ENCODE peak calls at places on chromosomes 12 and 14, in ten cellular contexts. One of them, this sample, is unnamed.

GRCh38 chr12:112523856-112524255 is 105.1 kb downstream of the PTPN11 start:
- DNase-seq in Peyer's patch: no peak
- DNase-seq in natural killer cell: no peak
- DNase-seq in activated CD4-positive, alpha-beta T cell treated with anti-CD3 and anti-CD28 coated beads, Interleukin-2, amount 50 U/mL, for 1 hour: no peak
- DNase-seq in germinal center: no peak
- DNase-seq in progenitor cell of endocrine pancreas: no peak
- DNase-seq in NCI-H748 treated with DMSO at 0.1 percent for 48 hours: no peak
- DNase-seq in psoas muscle: no peak
- DNase-seq in B cell: no peak
- DNase-seq in T-helper 22 cell: no peak
- DNase-seq in this sample: no peak

GRCh38 chr12:65171870-65172269 is 2.5 kb downstream of the LEMD3 start:
- DNase-seq in Peyer's patch: no peak
- DNase-seq in natural killer cell: no peak
- DNase-seq in activated CD4-positive, alpha-beta T cell treated with anti-CD3 and anti-CD28 coated beads, Interleukin-2, amount 50 U/mL, for 1 hour: no peak
- DNase-seq in germinal center: no peak
- DNase-seq in progenitor cell of endocrine pancreas: no peak
- DNase-seq in NCI-H748 treated with DMSO at 0.1 percent for 48 hours: no peak
- DNase-seq in psoas muscle: no peak
- DNase-seq in B cell: no peak
- DNase-seq in T-helper 22 cell: no peak
- DNase-seq in this sample: peak

GRCh38 chr14:31678421-31679249 is 117.4 kb downstream of the NUBPL start:
- DNase-seq in Peyer's patch: no peak
- DNase-seq in natural killer cell: no peak
- DNase-seq in activated CD4-positive, alpha-beta T cell treated with anti-CD3 and anti-CD28 coated beads, Interleukin-2, amount 50 U/mL, for 1 hour: no peak
- DNase-seq in germinal center: no peak
- DNase-seq in progenitor cell of endocrine pancreas: no peak
- DNase-seq in NCI-H748 treated with DMSO at 0.1 percent for 48 hours: no peak
- DNase-seq in psoas muscle: no peak
- DNase-seq in B cell: no peak
- DNase-seq in T-helper 22 cell: no peak
- DNase-seq in this sample: no peak

GRCh38 chr14:93963692-93964091 is 12.7 kb downstream of the ASB2 start:
- DNase-seq in Peyer's patch: no peak
- DNase-seq in natural killer cell: no peak
- DNase-seq in activated CD4-positive, alpha-beta T cell treated with anti-CD3 and anti-CD28 coated beads, Interleukin-2, amount 50 U/mL, for 1 hour: no peak
- DNase-seq in germinal center: no peak
- DNase-seq in progenitor cell of endocrine pancreas: no peak
- DNase-seq in NCI-H748 treated with DMSO at 0.1 percent for 48 hours: no peak
- DNase-seq in psoas muscle: no peak
- DNase-seq in B cell: no peak
- DNase-seq in T-helper 22 cell: no peak
- DNase-seq in this sample: no peak

GRCh38 chr12:116540617-116541152 is 18.5 kb upstream of the MAP1LC3B2 start:
- DNase-seq in Peyer's patch: no peak
- DNase-seq in natural killer cell: no peak
- DNase-seq in activated CD4-positive, alpha-beta T cell treated with anti-CD3 and anti-CD28 coated beads, Interleukin-2, amount 50 U/mL, for 1 hour: no peak
- DNase-seq in germinal center: no peak
- DNase-seq in progenitor cell of endocrine pancreas: no peak
- DNase-seq in NCI-H748 treated with DMSO at 0.1 percent for 48 hours: no peak
- DNase-seq in psoas muscle: no peak
- DNase-seq in B cell: no peak
- DNase-seq in T-helper 22 cell: no peak
- DNase-seq in this sample: no peak

GRCh38 chr12:69578283-69578682 is 7.0 kb upstream of the CCT2 start:
- DNase-seq in Peyer's patch: no peak
- DNase-seq in natural killer cell: no peak
- DNase-seq in activated CD4-positive, alpha-beta T cell treated with anti-CD3 and anti-CD28 coated beads, Interleukin-2, amount 50 U/mL, for 1 hour: no peak
- DNase-seq in germinal center: peak
- DNase-seq in progenitor cell of endocrine pancreas: no peak
- DNase-seq in NCI-H748 treated with DMSO at 0.1 percent for 48 hours: no peak
- DNase-seq in psoas muscle: no peak
- DNase-seq in B cell: no peak
- DNase-seq in T-helper 22 cell: no peak
- DNase-seq in this sample: no peak

GRCh38 chr12:1972856-1973317 is 31.4 kb downstream of the DCP1B start:
- DNase-seq in Peyer's patch: no peak
- DNase-seq in natural killer cell: no peak
- DNase-seq in activated CD4-positive, alpha-beta T cell treated with anti-CD3 and anti-CD28 coated beads, Interleukin-2, amount 50 U/mL, for 1 hour: no peak
- DNase-seq in germinal center: no peak
- DNase-seq in progenitor cell of endocrine pancreas: no peak
- DNase-seq in NCI-H748 treated with DMSO at 0.1 percent for 48 hours: no peak
- DNase-seq in psoas muscle: no peak
- DNase-seq in B cell: no peak
- DNase-seq in T-helper 22 cell: no peak
- DNase-seq in this sample: no peak

GRCh38 chr12:57630891-57631433 is 2.0 kb downstream of the B4GALNT1 start:
- DNase-seq in Peyer's patch: no peak
- DNase-seq in natural killer cell: no peak
- DNase-seq in activated CD4-positive, alpha-beta T cell treated with anti-CD3 and anti-CD28 coated beads, Interleukin-2, amount 50 U/mL, for 1 hour: no peak
- DNase-seq in germinal center: peak
- DNase-seq in progenitor cell of endocrine pancreas: no peak
- DNase-seq in NCI-H748 treated with DMSO at 0.1 percent for 48 hours: no peak
- DNase-seq in psoas muscle: no peak
- DNase-seq in B cell: no peak
- DNase-seq in T-helper 22 cell: no peak
- DNase-seq in this sample: no peak

GRCh38 chr12:65121049-65121955 is at the start of gene WIF1:
- DNase-seq in Peyer's patch: peak
- DNase-seq in natural killer cell: no peak
- DNase-seq in activated CD4-positive, alpha-beta T cell treated with anti-CD3 and anti-CD28 coated beads, Interleukin-2, amount 50 U/mL, for 1 hour: no peak
- DNase-seq in germinal center: peak
- DNase-seq in progenitor cell of endocrine pancreas: peak
- DNase-seq in NCI-H748 treated with DMSO at 0.1 percent for 48 hours: peak
- DNase-seq in psoas muscle: peak
- DNase-seq in B cell: peak
- DNase-seq in T-helper 22 cell: no peak
- DNase-seq in this sample: peak

GRCh38 chr14:72479471-72479931 is 414.4 kb downstream of the DPF3 start:
- DNase-seq in Peyer's patch: no peak
- DNase-seq in natural killer cell: no peak
- DNase-seq in activated CD4-positive, alpha-beta T cell treated with anti-CD3 and anti-CD28 coated beads, Interleukin-2, amount 50 U/mL, for 1 hour: no peak
- DNase-seq in germinal center: no peak
- DNase-seq in progenitor cell of endocrine pancreas: no peak
- DNase-seq in NCI-H748 treated with DMSO at 0.1 percent for 48 hours: peak
- DNase-seq in psoas muscle: no peak
- DNase-seq in B cell: no peak
- DNase-seq in T-helper 22 cell: no peak
- DNase-seq in this sample: no peak

GRCh38 chr14:26276757-26277156 is 321.1 kb downstream of the NOVA1 start:
- DNase-seq in Peyer's patch: no peak
- DNase-seq in natural killer cell: no peak
- DNase-seq in activated CD4-positive, alpha-beta T cell treated with anti-CD3 and anti-CD28 coated beads, Interleukin-2, amount 50 U/mL, for 1 hour: no peak
- DNase-seq in germinal center: no peak
- DNase-seq in progenitor cell of endocrine pancreas: no peak
- DNase-seq in NCI-H748 treated with DMSO at 0.1 percent for 48 hours: peak
- DNase-seq in psoas muscle: no peak
- DNase-seq in B cell: no peak
- DNase-seq in T-helper 22 cell: no peak
- DNase-seq in this sample: peak

GRCh38 chr12:65520658-65521057 is 242.2 kb downstream of the MSRB3 start:
- DNase-seq in Peyer's patch: no peak
- DNase-seq in natural killer cell: no peak
- DNase-seq in activated CD4-positive, alpha-beta T cell treated with anti-CD3 and anti-CD28 coated beads, Interleukin-2, amount 50 U/mL, for 1 hour: no peak
- DNase-seq in germinal center: no peak
- DNase-seq in progenitor cell of endocrine pancreas: no peak
- DNase-seq in NCI-H748 treated with DMSO at 0.1 percent for 48 hours: no peak
- DNase-seq in psoas muscle: no peak
- DNase-seq in B cell: no peak
- DNase-seq in T-helper 22 cell: no peak
- DNase-seq in this sample: no peak

GRCh38 chr14:76812093-76812421 is 625 bp downstream of the ANGEL1 start:
- DNase-seq in Peyer's patch: no peak
- DNase-seq in natural killer cell: no peak
- DNase-seq in activated CD4-positive, alpha-beta T cell treated with anti-CD3 and anti-CD28 coated beads, Interleukin-2, amount 50 U/mL, for 1 hour: no peak
- DNase-seq in germinal center: no peak
- DNase-seq in progenitor cell of endocrine pancreas: no peak
- DNase-seq in NCI-H748 treated with DMSO at 0.1 percent for 48 hours: no peak
- DNase-seq in psoas muscle: no peak
- DNase-seq in B cell: no peak
- DNase-seq in T-helper 22 cell: no peak
- DNase-seq in this sample: peak

GRCh38 chr12:87827638-87828264 is 201.4 kb downstream of the C12orf50 start:
- DNase-seq in Peyer's patch: no peak
- DNase-seq in natural killer cell: no peak
- DNase-seq in activated CD4-positive, alpha-beta T cell treated with anti-CD3 and anti-CD28 coated beads, Interleukin-2, amount 50 U/mL, for 1 hour: no peak
- DNase-seq in germinal center: no peak
- DNase-seq in progenitor cell of endocrine pancreas: no peak
- DNase-seq in NCI-H748 treated with DMSO at 0.1 percent for 48 hours: no peak
- DNase-seq in psoas muscle: no peak
- DNase-seq in B cell: no peak
- DNase-seq in T-helper 22 cell: no peak
- DNase-seq in this sample: peak

GRCh38 chr14:102220031-102220430 is 80.3 kb downstream of the WDR20 start:
- DNase-seq in Peyer's patch: no peak
- DNase-seq in natural killer cell: no peak
- DNase-seq in activated CD4-positive, alpha-beta T cell treated with anti-CD3 and anti-CD28 coated beads, Interleukin-2, amount 50 U/mL, for 1 hour: no peak
- DNase-seq in germinal center: peak
- DNase-seq in progenitor cell of endocrine pancreas: no peak
- DNase-seq in NCI-H748 treated with DMSO at 0.1 percent for 48 hours: no peak
- DNase-seq in psoas muscle: no peak
- DNase-seq in B cell: peak
- DNase-seq in T-helper 22 cell: no peak
- DNase-seq in this sample: no peak

GRCh38 chr14:100826371-100827139 is 637 bp downstream of the MEG3 start:
- DNase-seq in Peyer's patch: no peak
- DNase-seq in natural killer cell: no peak
- DNase-seq in activated CD4-positive, alpha-beta T cell treated with anti-CD3 and anti-CD28 coated beads, Interleukin-2, amount 50 U/mL, for 1 hour: no peak
- DNase-seq in germinal center: no peak
- DNase-seq in progenitor cell of endocrine pancreas: no peak
- DNase-seq in NCI-H748 treated with DMSO at 0.1 percent for 48 hours: no peak
- DNase-seq in psoas muscle: no peak
- DNase-seq in B cell: no peak
- DNase-seq in T-helper 22 cell: no peak
- DNase-seq in this sample: peak

GRCh38 chr12:12890815-12891645 is at the start of gene GPRC5A:
- DNase-seq in Peyer's patch: peak
- DNase-seq in natural killer cell: peak
- DNase-seq in activated CD4-positive, alpha-beta T cell treated with anti-CD3 and anti-CD28 coated beads, Interleukin-2, amount 50 U/mL, for 1 hour: peak
- DNase-seq in germinal center: peak
- DNase-seq in progenitor cell of endocrine pancreas: peak
- DNase-seq in NCI-H748 treated with DMSO at 0.1 percent for 48 hours: peak
- DNase-seq in psoas muscle: peak
- DNase-seq in B cell: peak
- DNase-seq in T-helper 22 cell: no peak
- DNase-seq in this sample: peak

GRCh38 chr12:7376196-7376595 is 67.8 kb downstream of the CD163L1 start:
- DNase-seq in Peyer's patch: no peak
- DNase-seq in natural killer cell: no peak
- DNase-seq in activated CD4-positive, alpha-beta T cell treated with anti-CD3 and anti-CD28 coated beads, Interleukin-2, amount 50 U/mL, for 1 hour: no peak
- DNase-seq in germinal center: no peak
- DNase-seq in progenitor cell of endocrine pancreas: no peak
- DNase-seq in NCI-H748 treated with DMSO at 0.1 percent for 48 hours: no peak
- DNase-seq in psoas muscle: no peak
- DNase-seq in B cell: no peak
- DNase-seq in T-helper 22 cell: no peak
- DNase-seq in this sample: no peak

GRCh38 chr12:93197067-93197593 is 180.6 kb upstream of the NUDT4 start:
- DNase-seq in Peyer's patch: no peak
- DNase-seq in natural killer cell: no peak
- DNase-seq in activated CD4-positive, alpha-beta T cell treated with anti-CD3 and anti-CD28 coated beads, Interleukin-2, amount 50 U/mL, for 1 hour: no peak
- DNase-seq in germinal center: no peak
- DNase-seq in progenitor cell of endocrine pancreas: no peak
- DNase-seq in NCI-H748 treated with DMSO at 0.1 percent for 48 hours: no peak
- DNase-seq in psoas muscle: no peak
- DNase-seq in B cell: no peak
- DNase-seq in T-helper 22 cell: no peak
- DNase-seq in this sample: no peak

GRCh38 chr14:88868558-88869159 is 44.2 kb downstream of the TTC8 start:
- DNase-seq in Peyer's patch: no peak
- DNase-seq in natural killer cell: no peak
- DNase-seq in activated CD4-positive, alpha-beta T cell treated with anti-CD3 and anti-CD28 coated beads, Interleukin-2, amount 50 U/mL, for 1 hour: no peak
- DNase-seq in germinal center: no peak
- DNase-seq in progenitor cell of endocrine pancreas: no peak
- DNase-seq in NCI-H748 treated with DMSO at 0.1 percent for 48 hours: peak
- DNase-seq in psoas muscle: no peak
- DNase-seq in B cell: no peak
- DNase-seq in T-helper 22 cell: no peak
- DNase-seq in this sample: peak

GRCh38 chr12:124927325-124928094 is 13.1 kb upstream of the UBC start:
- DNase-seq in Peyer's patch: peak
- DNase-seq in natural killer cell: peak
- DNase-seq in activated CD4-positive, alpha-beta T cell treated with anti-CD3 and anti-CD28 coated beads, Interleukin-2, amount 50 U/mL, for 1 hour: peak
- DNase-seq in germinal center: peak
- DNase-seq in progenitor cell of endocrine pancreas: peak
- DNase-seq in NCI-H748 treated with DMSO at 0.1 percent for 48 hours: no peak
- DNase-seq in psoas muscle: peak
- DNase-seq in B cell: peak
- DNase-seq in T-helper 22 cell: peak
- DNase-seq in this sample: peak

GRCh38 chr12:91975891-91976290 is 169.8 kb downstream of the BTG1 start:
- DNase-seq in Peyer's patch: no peak
- DNase-seq in natural killer cell: no peak
- DNase-seq in activated CD4-positive, alpha-beta T cell treated with anti-CD3 and anti-CD28 coated beads, Interleukin-2, amount 50 U/mL, for 1 hour: no peak
- DNase-seq in germinal center: no peak
- DNase-seq in progenitor cell of endocrine pancreas: no peak
- DNase-seq in NCI-H748 treated with DMSO at 0.1 percent for 48 hours: no peak
- DNase-seq in psoas muscle: no peak
- DNase-seq in B cell: no peak
- DNase-seq in T-helper 22 cell: no peak
- DNase-seq in this sample: no peak

GRCh38 chr12:6199531-6200265 is 502 bp upstream of the CD9 start:
- DNase-seq in Peyer's patch: peak
- DNase-seq in natural killer cell: no peak
- DNase-seq in activated CD4-positive, alpha-beta T cell treated with anti-CD3 and anti-CD28 coated beads, Interleukin-2, amount 50 U/mL, for 1 hour: no peak
- DNase-seq in germinal center: no peak
- DNase-seq in progenitor cell of endocrine pancreas: peak
- DNase-seq in NCI-H748 treated with DMSO at 0.1 percent for 48 hours: no peak
- DNase-seq in psoas muscle: peak
- DNase-seq in B cell: peak
- DNase-seq in T-helper 22 cell: no peak
- DNase-seq in this sample: no peak

GRCh38 chr12:113932411-113933196 is 33.5 kb downstream of the RBM19 start:
- DNase-seq in Peyer's patch: no peak
- DNase-seq in natural killer cell: no peak
- DNase-seq in activated CD4-positive, alpha-beta T cell treated with anti-CD3 and anti-CD28 coated beads, Interleukin-2, amount 50 U/mL, for 1 hour: no peak
- DNase-seq in germinal center: no peak
- DNase-seq in progenitor cell of endocrine pancreas: no peak
- DNase-seq in NCI-H748 treated with DMSO at 0.1 percent for 48 hours: no peak
- DNase-seq in psoas muscle: peak
- DNase-seq in B cell: no peak
- DNase-seq in T-helper 22 cell: no peak
- DNase-seq in this sample: no peak

GRCh38 chr12:93526786-93527428 is 45.6 kb upstream of the SOCS2 start:
- DNase-seq in Peyer's patch: no peak
- DNase-seq in natural killer cell: no peak
- DNase-seq in activated CD4-positive, alpha-beta T cell treated with anti-CD3 and anti-CD28 coated beads, Interleukin-2, amount 50 U/mL, for 1 hour: no peak
- DNase-seq in germinal center: no peak
- DNase-seq in progenitor cell of endocrine pancreas: no peak
- DNase-seq in NCI-H748 treated with DMSO at 0.1 percent for 48 hours: no peak
- DNase-seq in psoas muscle: no peak
- DNase-seq in B cell: no peak
- DNase-seq in T-helper 22 cell: no peak
- DNase-seq in this sample: peak

GRCh38 chr12:6211421-6211869 is 11.2 kb downstream of the CD9 start:
- DNase-seq in Peyer's patch: no peak
- DNase-seq in natural killer cell: no peak
- DNase-seq in activated CD4-positive, alpha-beta T cell treated with anti-CD3 and anti-CD28 coated beads, Interleukin-2, amount 50 U/mL, for 1 hour: no peak
- DNase-seq in germinal center: no peak
- DNase-seq in progenitor cell of endocrine pancreas: no peak
- DNase-seq in NCI-H748 treated with DMSO at 0.1 percent for 48 hours: no peak
- DNase-seq in psoas muscle: no peak
- DNase-seq in B cell: no peak
- DNase-seq in T-helper 22 cell: no peak
- DNase-seq in this sample: no peak

GRCh38 chr14:100306256-100306505 is at the start of gene SLC25A29:
- DNase-seq in Peyer's patch: no peak
- DNase-seq in natural killer cell: no peak
- DNase-seq in activated CD4-positive, alpha-beta T cell treated with anti-CD3 and anti-CD28 coated beads, Interleukin-2, amount 50 U/mL, for 1 hour: no peak
- DNase-seq in germinal center: no peak
- DNase-seq in progenitor cell of endocrine pancreas: no peak
- DNase-seq in NCI-H748 treated with DMSO at 0.1 percent for 48 hours: no peak
- DNase-seq in psoas muscle: no peak
- DNase-seq in B cell: no peak
- DNase-seq in T-helper 22 cell: no peak
- DNase-seq in this sample: no peak

GRCh38 chr12:916240-916639 is 33.3 kb downstream of the RAD52 start:
- DNase-seq in Peyer's patch: no peak
- DNase-seq in natural killer cell: no peak
- DNase-seq in activated CD4-positive, alpha-beta T cell treated with anti-CD3 and anti-CD28 coated beads, Interleukin-2, amount 50 U/mL, for 1 hour: peak
- DNase-seq in germinal center: peak
- DNase-seq in progenitor cell of endocrine pancreas: no peak
- DNase-seq in NCI-H748 treated with DMSO at 0.1 percent for 48 hours: no peak
- DNase-seq in psoas muscle: no peak
- DNase-seq in B cell: peak
- DNase-seq in T-helper 22 cell: no peak
- DNase-seq in this sample: no peak

This sample was measured in dermis blood vessel endothelial cell.